ENCODE peak calls at places on chromosomes 16 and 17, in five cellular contexts. Y is SK-N-SH, E is stomach, K is endothelial cell of umbilical vein, F is esophagus muscularis mucosa. J is an unnamed sample.

GRCh38 chr17:443109-443508 is 90.5 kb upstream of the RPH3AL start:
- DNase-seq in K (no peak), E (no peak), F (no peak), Y (no peak), J (no peak)

GRCh38 chr16:9115277-9115676 is 23.8 kb downstream of the HAPSTR1 start:
- DNase-seq in F (no peak), K (no peak), Y (no peak), E (no peak), J (no peak)

GRCh38 chr17:68981288-68981687 is 26.1 kb upstream of the ABCA8 start:
- DNase-seq in F (no peak), K (peak; percentile 98), E (peak; percentile 29), Y (no peak), J (no peak)

GRCh38 chr16:87881327-87882200 is 12.3 kb upstream of the SLC7A5 start:
- DNase-seq in F (no peak), Y (no peak), K (no peak), E (no peak), J (no peak)

GRCh38 chr16:86471896-86472295 is 38.4 kb upstream of the FOXF1 start:
- DNase-seq in E (no peak), F (no peak), K (no peak), Y (no peak), J (no peak)

GRCh38 chr17:57210224-57210553 is 46.1 kb upstream of the MSI2 start:
- DNase-seq in Y (no peak), E (no peak), F (peak; percentile 21), K (no peak), J (no peak)

GRCh38 chr17:19454074-19454473 is 43.0 kb downstream of the RNF112 start:
- DNase-seq in F (no peak), Y (no peak), E (no peak), K (no peak), J (no peak)

GRCh38 chr16:86594712-86595111 is 16.4 kb downstream of the FOXL1 start:
- DNase-seq in E (no peak), F (no peak), Y (no peak), K (no peak), J (no peak)

GRCh38 chr16:4081577-4082021 is 34.6 kb downstream of the ADCY9 start:
- DNase-seq in E (no peak), Y (peak; percentile 42), F (no peak), K (no peak), J (no peak)

GRCh38 chr16:22787456-22788189 is 26.3 kb upstream of the HS3ST2 start:
- DNase-seq in F (no peak), E (no peak), K (no peak), Y (peak; percentile 56), J (no peak)

GRCh38 chr16:83356266-83356665 is 451.5 kb upstream of the HSBP1 start:
- DNase-seq in E (no peak), Y (peak; percentile 43), K (peak; percentile 70), F (no peak), J (no peak)

GRCh38 chr16:46832757-46833464 is 1.9 kb upstream of the C16orf87 start:
- DNase-seq in E (no peak), K (no peak), Y (no peak), F (no peak), J (no peak)

GRCh38 chr17:77254961-77255741 is 114.4 kb downstream of the SEC14L1 start:
- DNase-seq in K (peak; percentile 22), E (peak; percentile 53), F (no peak), Y (peak; percentile 68), J (no peak)

GRCh38 chr17:29760279-29760721 is 137.6 kb upstream of the CORO6 start:
- DNase-seq in K (peak; percentile 57), E (no peak), Y (no peak), F (no peak), J (no peak)

GRCh38 chr17:72219824-72220473 is 99.1 kb downstream of the SOX9 start:
- DNase-seq in K (no peak), Y (peak; percentile 66), E (no peak), F (no peak), J (no peak)

GRCh38 chr17:15409721-15410247 is 57.6 kb downstream of the CDRT4 start:
- DNase-seq in Y (no peak), F (no peak), K (no peak), E (no peak), J (no peak)

GRCh38 chr17:69516911-69517310 is 102.4 kb downstream of the MAP2K6 start:
- DNase-seq in Y (no peak), F (no peak), K (no peak), E (no peak), J (no peak)

GRCh38 chr17:64291268-64291851 is 28.3 kb upstream of the TEX2 start:
- DNase-seq in Y (no peak), E (no peak), K (no peak), F (no peak), J (no peak)

GRCh38 chr17:48330386-48330785 is 99.6 kb downstream of the SKAP1 start:
- DNase-seq in E (no peak), K (no peak), F (no peak), Y (no peak), J (no peak)

GRCh38 chr17:21382560-21383495 is 6.7 kb downstream of the KCNJ12 start:
- DNase-seq in F (no peak), K (no peak), E (no peak), Y (peak; percentile 83), J (no peak)

GRCh38 chr17:540632-541031 is 174.0 kb downstream of the VPS53 start:
- DNase-seq in Y (no peak), E (no peak), K (no peak), F (no peak), J (no peak)

GRCh38 chr16:30096105-30096861 is at the start of gene YPEL3:
- DNase-seq in Y (peak; percentile 99), F (peak; percentile 97), E (peak; percentile 96), K (peak; percentile 89), J (peak; percentile 92)

GRCh38 chr16:57386381-57386951 is 14.2 kb downstream of the CX3CL1 start:
- DNase-seq in Y (no peak), E (no peak), F (no peak), K (no peak), J (no peak)

GRCh38 chr17:57448288-57449283 is 192.3 kb downstream of the MSI2 start:
- DNase-seq in K (no peak), E (no peak), Y (no peak), F (no peak), J (no peak)

GRCh38 chr16:27312580-27313421 is 973 bp upstream of the IL4R start:
- DNase-seq in Y (no peak), E (no peak), K (no peak), F (no peak), J (peak; percentile 45)

GRCh38 chr16:62018301-62019060 is 17.8 kb downstream of the CDH8 start:
- DNase-seq in E (no peak), Y (no peak), K (no peak), F (no peak), J (no peak)

GRCh38 chr17:11836508-11836907 is 160.8 kb downstream of the ZNF18 start:
- DNase-seq in E (no peak), K (no peak), Y (no peak), F (no peak), J (no peak)

GRCh38 chr17:79627766-79628690 is 17.2 kb upstream of the RBFOX3 start:
- DNase-seq in Y (peak; percentile 24), F (peak; percentile 91), K (no peak), E (peak; percentile 18), J (peak; percentile 40)

GRCh38 chr17:13477180-13477611 is 124.5 kb downstream of the HS3ST3A1 start:
- DNase-seq in F (peak; percentile 77), Y (no peak), K (no peak), E (no peak), J (no peak)

GRCh38 chr17:79332011-79332410 is 257.4 kb downstream of the ENGASE start:
- DNase-seq in K (no peak), F (no peak), E (no peak), Y (no peak), J (no peak)

GRCh38 chr16:68370921-68371651 is 60.3 kb downstream of the PRMT7 start:
- DNase-seq in E (no peak), F (no peak), Y (no peak), K (no peak), J (no peak)

GRCh38 chr17:68579194-68579900 is 21.8 kb downstream of the FAM20A start:
- DNase-seq in Y (no peak), K (no peak), F (no peak), E (no peak), J (no peak)

GRCh38 chr17:70713694-70714093 is 544.4 kb downstream of the KCNJ2 start:
- DNase-seq in K (no peak), Y (no peak), E (no peak), F (no peak), J (no peak)

GRCh38 chr17:14261406-14261805 is 24.7 kb upstream of the CDRT15 start:
- DNase-seq in E (no peak), Y (no peak), K (no peak), F (peak; percentile 60), J (no peak)

GRCh38 chr16:3576211-3576610 is 992 bp downstream of the NLRC3 start:
- DNase-seq in Y (no peak), K (no peak), F (no peak), E (no peak), J (no peak)

GRCh38 chr16:8126313-8126712 is 464.0 kb downstream of the TMEM114 start:
- DNase-seq in K (no peak), E (no peak), Y (no peak), F (no peak), J (no peak)

GRCh38 chr17:46794318-46794717 is 24.2 kb downstream of the WNT3 start:
- DNase-seq in K (no peak), Y (no peak), F (no peak), E (no peak), J (no peak)

GRCh38 chr16:85303354-85303883 is 191.1 kb upstream of the CIBAR2 start:
- DNase-seq in F (no peak), Y (peak; percentile 81), K (peak; percentile 44), E (peak; percentile 64), J (no peak)
- TF ChIP-seq POLR2AphosphoS5 in F (no peak), Y (no peak), K (peak; percentile 17), E (no peak), J (no peak)

GRCh38 chr16:11345040-11345862 is at the start of gene RMI2:
- DNase-seq in F (peak; percentile 98), Y (peak; percentile 99), E (peak; percentile 98), K (peak; percentile 95), J (peak; percentile 98)
- TF ChIP-seq POLR2AphosphoS5 in F (no peak), Y (no peak), E (no peak), K (peak; percentile 60), J (no peak)

DNA sequence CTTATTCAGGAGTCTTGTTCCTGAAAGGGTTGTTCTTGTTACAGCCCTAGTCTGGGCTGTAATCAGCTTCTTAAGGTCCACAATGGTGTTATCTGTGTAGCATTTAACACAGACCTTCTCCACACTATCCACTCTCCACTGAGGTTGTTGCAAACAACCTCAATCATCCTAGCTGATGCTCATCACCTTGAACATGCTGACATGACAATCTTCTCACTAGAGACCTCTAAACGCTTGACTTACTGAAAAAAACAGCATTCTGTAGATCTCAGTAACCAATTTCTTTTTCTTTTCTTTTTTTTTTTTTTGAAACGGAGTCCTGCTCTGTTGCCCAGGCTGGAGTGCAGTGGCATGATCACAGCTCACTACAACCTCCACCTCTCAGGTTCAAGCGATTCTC is 3.6 kb downstream of the TNFRSF17 start:
- DNase-seq in Y (no peak), F (no peak), E (no peak), K (no peak), J (no peak)
- TF ChIP-seq POLR2AphosphoS5 in Y (no peak), F (no peak), E (no peak), K (no peak), J (no peak)

GRCh38 chr17:82105882-82106696 is 8.1 kb upstream of the FASN start:
- DNase-seq in E (peak; percentile 83), Y (peak; percentile 97), F (no peak), K (no peak), J (peak; percentile 74)
- TF ChIP-seq POLR2AphosphoS5 in E (peak; percentile 62), Y (peak; percentile 44), F (no peak), K (no peak), J (no peak)

J was measured in suprapubic skin.